ENCODE peak calls at places on chromosomes 16 and 17, in ten cellular contexts. T is A549; K is non-pigmented ciliary epithelial cell; B is DMS153; P is AG10803; I is NCI-H2029; X is lung; G is effector CD4-positive, alpha-beta T cell; A is Right ventricle myocardium superior; W is activated CD4-positive, alpha-beta T cell treated with anti-CD3 and anti-CD28 coated beads, Interleukin-2, amount 50 U/mL, for 1 hour. U is an unnamed sample.

GRCh38 chr17:35568561-35568960 is 7.9 kb upstream of the SLFN14 start:
- DNase-seq in T (peak; percentile 60), K (no peak), B (no peak), P (peak; percentile 40), I (no peak), X (no peak), G (peak; percentile 11), A (no peak), W (peak; percentile 31), U (no peak)

GRCh38 chr17:30095507-30096244 is 20.9 kb upstream of the NSRP1 start:
- DNase-seq in T (peak; percentile 78), K (no peak), B (no peak), P (peak; percentile 79), I (no peak), X (no peak), G (no peak), A (no peak), W (no peak), U (peak; percentile 51)

GRCh38 chr17:28528329-28529011 is 22.3 kb downstream of the FOXN1 start:
- DNase-seq in T (no peak), K (no peak), B (no peak), P (peak; percentile 21), I (no peak), X (peak; percentile 45), G (no peak), A (peak; percentile 14), W (no peak), U (no peak)

GRCh38 chr17:70523407-70523806 is 354.1 kb downstream of the KCNJ2 start:
- DNase-seq in T (no peak), K (no peak), B (peak; percentile 73), P (no peak), I (peak; percentile 65), X (no peak), G (no peak), A (no peak), W (no peak), U (no peak)

GRCh38 chr17:21019976-21020575 is 22.7 kb downstream of the USP22 start:
- DNase-seq in T (no peak), K (no peak), B (no peak), P (peak; percentile 41), I (no peak), X (no peak), G (no peak), A (peak; percentile 64), W (peak; percentile 49), U (no peak)

GRCh38 chr17:7477392-7478275 is 1.8 kb downstream of the ZBTB4 start:
- DNase-seq in T (no peak), K (no peak), B (no peak), P (peak; percentile 96), I (no peak), X (peak; percentile 46), G (no peak), A (peak; percentile 66), W (peak; percentile 37), U (no peak)

GRCh38 chr17:45686250-45686649 is 97.9 kb upstream of the CRHR1 start:
- DNase-seq in T (no peak), K (no peak), B (no peak), P (no peak), I (no peak), X (no peak), G (no peak), A (no peak), W (no peak), U (no peak)

GRCh38 chr16:10256855-10257641 is 74.8 kb upstream of the GRIN2A start:
- DNase-seq in T (peak; percentile 56), K (no peak), B (no peak), P (peak; percentile 7), I (no peak), X (no peak), G (peak; percentile 26), A (peak; percentile 42), W (peak; percentile 43), U (peak; percentile 1)